ENCODE peak calls at places on chromosome 20, in eight cellular contexts. N is HCT116, R is kidney epithelial cell, P is tibial artery, G is GM12878, V is epithelial cell of esophagus, T is astrocyte, A is AG10803. L is an unnamed sample.

GRCh38 chr20:8790442-8791074 is 278.3 kb upstream of the PLCB4 start:
- DNase-seq in G (no peak), T (peak), P (no peak), A (peak), V (peak), N (peak), R (no peak), L (peak)

GRCh38 chr20:41365785-41366545 is 653 bp downstream of the EMILIN3 start:
- DNase-seq in P (no peak), T (no peak), G (no peak), V (peak), A (no peak), R (no peak), N (no peak), L (no peak)

GRCh38 chr20:48015136-48015925 is 230.1 kb upstream of the SULF2 start:
- DNase-seq in V (no peak), N (no peak), T (peak), G (no peak), P (no peak), A (peak), R (no peak), L (no peak)

GRCh38 chr20:61271273-61272221 is 19.5 kb downstream of the CDH4 start:
- DNase-seq in G (no peak), T (no peak), R (no peak), P (no peak), V (no peak), N (no peak), A (no peak), L (no peak)

GRCh38 chr20:49386848-49387605 is 95.4 kb downstream of the KCNB1 start:
- DNase-seq in R (no peak), P (no peak), A (no peak), T (no peak), N (no peak), G (no peak), V (peak), L (peak)

GRCh38 chr20:58906894-58907293 is 54.4 kb downstream of the GNAS start:
- DNase-seq in A (peak), G (no peak), N (no peak), V (peak), R (peak), T (peak), P (no peak), L (peak)

GRCh38 chr20:21105429-21106170 is 558 bp downstream of the LINC00237 start:
- DNase-seq in V (peak), T (no peak), P (no peak), N (no peak), A (no peak), G (no peak), R (no peak), L (no peak)

GRCh38 chr20:50338479-50339195 is 148.0 kb downstream of the CEBPB start:
- DNase-seq in V (no peak), A (peak), N (no peak), T (peak), G (peak), R (no peak), P (no peak), L (no peak)

GRCh38 chr20:61447950-61448349 is 195.9 kb downstream of the CDH4 start:
- DNase-seq in A (no peak), P (no peak), T (no peak), G (no peak), N (no peak), V (no peak), R (no peak), L (no peak)

GRCh38 chr20:3165473-3166337 is 6.0 kb upstream of the FASTKD5 start:
- DNase-seq in T (no peak), A (peak), V (peak), P (peak), R (no peak), N (no peak), G (no peak), L (no peak)

GRCh38 chr20:48656661-48657211 is 171.1 kb downstream of the PREX1 start:
- DNase-seq in N (peak), P (no peak), T (no peak), A (no peak), V (no peak), R (no peak), G (no peak), L (no peak)

GRCh38 chr20:25553819-25554296 is 31.5 kb downstream of the NINL start:
- DNase-seq in N (no peak), G (no peak), P (no peak), T (no peak), V (no peak), A (peak), R (no peak), L (no peak)

GRCh38 chr20:60365063-60365640 is 406.9 kb downstream of the CDH26 start:
- DNase-seq in N (no peak), R (no peak), V (no peak), P (no peak), G (no peak), T (no peak), A (no peak), L (no peak)

GRCh38 chr20:50335105-50335504 is 144.5 kb downstream of the CEBPB start:
- DNase-seq in R (peak), G (no peak), T (peak), V (peak), A (peak), N (peak), P (no peak), L (peak)

GRCh38 chr20:53857723-53858236 is 212.6 kb downstream of the BCAS1 start:
- DNase-seq in R (no peak), T (no peak), A (peak), N (no peak), P (no peak), V (no peak), G (no peak), L (no peak)

GRCh38 chr20:40719330-40719729 is 30.3 kb upstream of the MAFB start:
- DNase-seq in T (no peak), A (no peak), G (no peak), N (no peak), R (no peak), P (no peak), V (no peak), L (no peak)

GRCh38 chr20:45340951-45341350 is 7.3 kb downstream of the SDC4 start:
- DNase-seq in T (no peak), A (no peak), R (no peak), G (no peak), N (no peak), P (no peak), V (peak), L (no peak)

GRCh38 chr20:61120595-61121515 is 131.2 kb upstream of the CDH4 start:
- DNase-seq in A (peak), G (no peak), R (peak), P (no peak), V (peak), N (no peak), T (peak), L (peak)

GRCh38 chr20:32697608-32698007 is 23.9 kb upstream of the C20orf203 start:
- DNase-seq in G (no peak), P (no peak), A (no peak), T (no peak), V (no peak), N (no peak), R (no peak), L (no peak)

GRCh38 chr20:58017237-58017969 is 211.1 kb downstream of the ANKRD60 start:
- DNase-seq in N (peak), A (peak), G (no peak), V (peak), T (peak), R (peak), P (no peak), L (peak)

GRCh38 chr20:23147964-23148720 is 62.0 kb upstream of the CD93 start:
- DNase-seq in N (peak), V (peak), P (peak), A (peak), G (peak), R (peak), T (peak), L (peak)

GRCh38 chr20:41141153-41141815 is 3.9 kb downstream of the PLCG1 start:
- DNase-seq in G (no peak), N (no peak), A (peak), T (peak), R (no peak), P (peak), V (no peak), L (no peak)

GRCh38 chr20:56328861-56329260 is 29.9 kb upstream of the FAM210B start:
- DNase-seq in V (peak), G (no peak), N (no peak), P (no peak), A (no peak), T (no peak), R (no peak), L (peak)

GRCh38 chr20:2701671-2702081 is 9.1 kb downstream of the EBF4 start:
- DNase-seq in R (no peak), N (no peak), G (no peak), T (no peak), P (no peak), V (no peak), A (no peak), L (no peak)

GRCh38 chr20:6783752-6784725 is 16.6 kb downstream of the BMP2 start:
- DNase-seq in G (no peak), R (no peak), V (peak), T (peak), N (no peak), A (peak), P (no peak), L (peak)

GRCh38 chr20:13270211-13270610 is 49.1 kb downstream of the ISM1 start:
- DNase-seq in R (no peak), G (no peak), V (no peak), T (no peak), P (no peak), A (no peak), N (no peak), L (no peak)

GRCh38 chr20:31236953-31237352 is 20.5 kb upstream of the DEFB115 start:
- DNase-seq in T (no peak), P (no peak), N (no peak), V (no peak), A (no peak), R (no peak), G (no peak), L (no peak)

GRCh38 chr20:8334641-8335040 is 202.6 kb downstream of the PLCB1 start:
- DNase-seq in R (no peak), A (no peak), G (no peak), N (no peak), V (no peak), T (no peak), P (no peak), L (no peak)

GRCh38 chr20:58310291-58310782 is 822 bp downstream of the RAB22A start:
- DNase-seq in R (no peak), P (no peak), G (no peak), V (peak), A (peak), T (peak), N (no peak), L (peak)

GRCh38 chr20:41161886-41162285 is 24.5 kb downstream of the PLCG1 start:
- DNase-seq in P (no peak), V (no peak), T (no peak), N (no peak), A (no peak), R (no peak), G (no peak), L (no peak)

GRCh38 chr20:22691369-22692118 is 107.2 kb upstream of the FOXA2 start:
- DNase-seq in T (peak), P (peak), N (peak), V (peak), A (peak), G (no peak), R (no peak), L (peak)

GRCh38 chr20:31642837-31643236 is 5.1 kb downstream of the COX4I2 start:
- DNase-seq in R (no peak), N (no peak), G (no peak), T (no peak), P (no peak), A (no peak), V (no peak), L (no peak)

GRCh38 chr20:43824279-43824678 is 90.4 kb upstream of the TOX2 start:
- DNase-seq in V (no peak), R (no peak), A (no peak), P (no peak), T (no peak), G (no peak), N (no peak), L (no peak)

GRCh38 chr20:53900380-53900999 is 169.9 kb downstream of the BCAS1 start:
- DNase-seq in V (peak), R (peak), G (no peak), P (no peak), T (peak), A (peak), N (no peak), L (peak)

GRCh38 chr20:10673831-10674683 is at the start of gene JAG1:
- DNase-seq in R (peak), P (peak), V (peak), A (peak), G (peak), N (peak), T (peak), L (peak)

GRCh38 chr20:4591975-4592315 is 129.8 kb upstream of the PRND start:
- DNase-seq in P (no peak), A (no peak), R (no peak), N (no peak), V (no peak), T (no peak), G (no peak), L (no peak)
- H3K4me3 ChIP-seq in P (no peak), A (peak), R (no peak), N (no peak), V (no peak), T (peak), G (no peak), L (no peak)

DNA sequence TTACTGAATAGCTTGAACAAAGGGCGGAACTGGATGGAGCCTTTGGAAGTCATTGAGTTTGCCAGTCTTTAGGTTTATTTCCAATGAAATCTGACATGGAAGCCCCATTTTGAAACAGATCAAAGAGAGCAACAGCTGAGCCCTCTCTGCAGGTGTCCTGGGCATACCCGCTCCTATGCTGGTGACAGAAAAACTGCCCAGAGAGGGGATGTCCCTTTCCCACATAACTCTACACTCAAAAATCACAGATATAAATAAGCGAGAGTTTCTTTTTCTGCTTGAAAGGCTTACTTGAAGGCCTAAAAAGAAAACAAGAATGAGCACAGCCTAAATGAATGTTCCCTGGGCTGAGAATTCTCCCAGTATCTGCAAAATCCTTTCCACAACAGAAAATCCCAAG is 53.0 kb upstream of the RALY start:
- DNase-seq in N (no peak), T (no peak), P (no peak), V (no peak), A (no peak), G (no peak), R (no peak), L (no peak)
- H3K4me3 ChIP-seq in N (no peak), T (no peak), P (no peak), V (no peak), A (no peak), G (no peak), R (no peak), L (no peak)

GRCh38 chr20:288956-289692 is 1.4 kb downstream of the C20orf96 start:
- DNase-seq in A (no peak), R (no peak), N (no peak), P (no peak), G (no peak), T (no peak), V (no peak), L (no peak)
- H3K4me3 ChIP-seq in A (no peak), R (no peak), N (peak), P (peak), G (peak), T (peak), V (no peak), L (no peak)

GRCh38 chr20:63653974-63654680 is 903 bp upstream of the STMN3 start:
- DNase-seq in R (no peak), A (no peak), N (no peak), P (no peak), V (no peak), T (no peak), G (no peak), L (no peak)
- H3K4me3 ChIP-seq in R (peak), A (no peak), N (peak), P (peak), V (no peak), T (peak), G (no peak), L (no peak)

DNA sequence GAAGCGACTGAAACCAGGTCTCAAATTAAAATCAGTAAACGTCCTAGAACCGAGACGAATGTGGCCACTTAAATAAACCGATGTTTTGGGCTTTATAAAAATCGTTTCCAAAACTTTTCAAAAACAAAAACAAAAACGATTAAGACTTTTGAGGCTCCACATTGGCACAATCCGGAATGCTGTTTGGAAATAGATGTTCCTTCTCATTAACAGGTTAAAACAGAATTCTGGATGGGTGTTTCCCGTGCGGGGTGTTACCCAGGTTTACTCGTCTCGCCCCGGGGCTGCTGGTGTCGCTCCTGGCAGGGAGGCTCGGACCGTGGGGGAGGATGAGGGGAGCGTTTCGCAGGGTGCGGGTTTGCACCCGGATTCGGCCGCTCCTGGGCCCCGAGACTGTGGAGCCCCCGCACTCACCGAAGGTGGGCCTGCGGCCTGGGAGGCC is 1.2 kb downstream of the GATA5 start:
- DNase-seq in N (no peak), R (no peak), T (no peak), A (no peak), P (no peak), V (no peak), G (no peak), L (no peak)
- H3K4me3 ChIP-seq in N (no peak), R (no peak), T (no peak), A (no peak), P (no peak), V (no peak), G (no peak), L (no peak)

GRCh38 chr20:24460712-24461111 is 8.7 kb upstream of the SYNDIG1 start:
- DNase-seq in P (no peak), R (no peak), T (no peak), N (no peak), G (no peak), A (no peak), V (no peak), L (no peak)
- H3K4me3 ChIP-seq in P (no peak), R (no peak), T (no peak), N (no peak), G (no peak), A (no peak), V (no peak), L (no peak)

GRCh38 chr20:37095108-37095608 is 639 bp downstream of the RBL1 start:
- DNase-seq in P (no peak), A (no peak), G (no peak), T (no peak), N (no peak), R (no peak), V (no peak), L (no peak)

GRCh38 chr20:37095609-37096414 is at the start of gene RBL1:
- DNase-seq in P (peak), N (peak), A (peak), V (peak), G (peak), T (peak), R (no peak), L (peak)

DNA sequence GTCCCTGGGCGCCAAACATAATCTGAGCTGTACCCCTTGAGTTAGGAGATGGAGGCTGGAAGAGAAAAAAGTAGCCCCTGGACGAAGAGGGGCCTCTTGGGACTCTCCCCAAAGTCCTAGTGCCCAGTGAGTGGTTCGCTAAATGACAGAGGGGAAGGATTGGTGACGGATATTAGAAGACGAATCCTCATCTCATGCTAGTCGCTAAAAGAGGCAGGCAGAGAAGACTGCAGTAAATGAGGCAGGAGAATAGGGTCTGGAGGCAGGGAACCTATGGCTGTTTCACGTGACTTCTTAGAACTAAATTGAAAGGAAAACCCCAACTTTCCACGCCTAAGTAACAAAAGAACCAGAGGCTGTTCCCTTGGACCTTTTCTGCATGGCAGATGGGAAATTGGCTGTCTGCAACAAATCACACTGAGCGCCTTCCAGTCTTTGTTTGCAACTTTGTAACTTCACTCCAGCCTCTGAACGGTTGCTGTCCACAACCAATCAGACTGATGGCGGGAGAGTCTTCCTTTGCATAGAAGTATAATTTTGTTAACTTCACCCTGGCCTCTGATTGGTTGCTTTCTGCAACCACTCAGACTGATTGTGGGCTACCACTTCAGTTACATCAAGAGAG is 730 bp upstream of the RBL1 start:
- DNase-seq in T (no peak), G (no peak), R (no peak), N (no peak), P (no peak), A (no peak), V (no peak), L (no peak)
- H3K4me3 ChIP-seq in T (peak), G (peak), R (no peak), N (peak), P (peak), A (no peak), V (peak), L (no peak)